ENCODE peak calls at places on chromosomes 11 and 22, in four cellular contexts. One of them, this sample, is unnamed.
A peak's percentile ranks its signal among the peaks of the same experiment; 100 is the strongest.

GRCh38 chr11:126628790-126629621 is 273.5 kb downstream of the ST3GAL4 start:
- DNase-seq in fibroblast of lung: no peak
- DNase-seq in cardiac muscle cell: peak; percentile 51
- DNase-seq in body of pancreas: no peak
- DNase-seq in this sample: no peak

GRCh38 chr11:3093281-3094191 is 36.3 kb upstream of the CARS1 start:
- DNase-seq in body of pancreas: no peak
- DNase-seq in fibroblast of lung: no peak
- DNase-seq in cardiac muscle cell: no peak
- DNase-seq in this sample: no peak

GRCh38 chr22:47053865-47054185 is 291.4 kb downstream of the TBC1D22A start:
- DNase-seq in cardiac muscle cell: peak; percentile 75
- DNase-seq in fibroblast of lung: peak; percentile 48
- DNase-seq in body of pancreas: no peak
- DNase-seq in this sample: no peak

GRCh38 chr11:44561275-44561781 is 4.1 kb upstream of the CD82 start:
- DNase-seq in fibroblast of lung: no peak
- DNase-seq in body of pancreas: no peak
- DNase-seq in cardiac muscle cell: no peak
- DNase-seq in this sample: no peak

GRCh38 chr22:19722175-19722914 is 994 bp upstream of the GP1BB start:
- DNase-seq in fibroblast of lung: no peak
- DNase-seq in cardiac muscle cell: no peak
- DNase-seq in body of pancreas: no peak
- DNase-seq in this sample: no peak

GRCh38 chr11:1049431-1049891 is 12.9 kb upstream of the MUC6 start:
- DNase-seq in body of pancreas: peak; percentile 53
- DNase-seq in cardiac muscle cell: no peak
- DNase-seq in fibroblast of lung: no peak
- DNase-seq in this sample: no peak

GRCh38 chr11:827146-827860 is 416 bp upstream of the CRACR2B start:
- DNase-seq in cardiac muscle cell: no peak
- DNase-seq in fibroblast of lung: no peak
- DNase-seq in body of pancreas: peak; percentile 88
- DNase-seq in this sample: no peak

GRCh38 chr11:31702966-31703365 is 108.2 kb downstream of the PAX6 start:
- DNase-seq in fibroblast of lung: peak; percentile 21
- DNase-seq in cardiac muscle cell: no peak
- DNase-seq in body of pancreas: no peak
- DNase-seq in this sample: no peak

GRCh38 chr11:73242291-73243092 is 24.4 kb downstream of the P2RY2 start:
- DNase-seq in cardiac muscle cell: peak; percentile 77
- DNase-seq in fibroblast of lung: peak; percentile 67
- DNase-seq in body of pancreas: peak; percentile 74
- DNase-seq in this sample: peak; percentile 59

GRCh38 chr11:28836285-28837081 is 728.3 kb downstream of the METTL15 start:
- DNase-seq in fibroblast of lung: peak; percentile 69
- DNase-seq in body of pancreas: no peak
- DNase-seq in cardiac muscle cell: peak; percentile 95
- DNase-seq in this sample: no peak

GRCh38 chr22:45073064-45073463 is 63.3 kb upstream of the PHF21B start:
- DNase-seq in cardiac muscle cell: no peak
- DNase-seq in body of pancreas: no peak
- DNase-seq in fibroblast of lung: no peak
- DNase-seq in this sample: no peak

GRCh38 chr11:36151933-36152580 is 137.2 kb downstream of the COMMD9 start:
- DNase-seq in body of pancreas: no peak
- DNase-seq in cardiac muscle cell: peak; percentile 60
- DNase-seq in fibroblast of lung: no peak
- DNase-seq in this sample: no peak

GRCh38 chr22:50676211-50676636 is 3.6 kb downstream of the SHANK3 start:
- DNase-seq in fibroblast of lung: no peak
- DNase-seq in cardiac muscle cell: no peak
- DNase-seq in body of pancreas: no peak
- DNase-seq in this sample: no peak

GRCh38 chr22:36671398-36671797 is 32.2 kb downstream of the CACNG2 start:
- DNase-seq in cardiac muscle cell: no peak
- DNase-seq in fibroblast of lung: no peak
- DNase-seq in body of pancreas: no peak
- DNase-seq in this sample: no peak

GRCh38 chr11:114308689-114309089 is 12.5 kb downstream of the NNMT start:
- DNase-seq in fibroblast of lung: peak; percentile 62
- DNase-seq in cardiac muscle cell: peak; percentile 89
- DNase-seq in body of pancreas: peak; percentile 58
- DNase-seq in this sample: no peak

GRCh38 chr22:33380789-33381530 is 322.8 kb upstream of the SYN3 start:
- DNase-seq in fibroblast of lung: peak; percentile 57
- DNase-seq in body of pancreas: no peak
- DNase-seq in cardiac muscle cell: peak; percentile 85
- DNase-seq in this sample: no peak

DNA sequence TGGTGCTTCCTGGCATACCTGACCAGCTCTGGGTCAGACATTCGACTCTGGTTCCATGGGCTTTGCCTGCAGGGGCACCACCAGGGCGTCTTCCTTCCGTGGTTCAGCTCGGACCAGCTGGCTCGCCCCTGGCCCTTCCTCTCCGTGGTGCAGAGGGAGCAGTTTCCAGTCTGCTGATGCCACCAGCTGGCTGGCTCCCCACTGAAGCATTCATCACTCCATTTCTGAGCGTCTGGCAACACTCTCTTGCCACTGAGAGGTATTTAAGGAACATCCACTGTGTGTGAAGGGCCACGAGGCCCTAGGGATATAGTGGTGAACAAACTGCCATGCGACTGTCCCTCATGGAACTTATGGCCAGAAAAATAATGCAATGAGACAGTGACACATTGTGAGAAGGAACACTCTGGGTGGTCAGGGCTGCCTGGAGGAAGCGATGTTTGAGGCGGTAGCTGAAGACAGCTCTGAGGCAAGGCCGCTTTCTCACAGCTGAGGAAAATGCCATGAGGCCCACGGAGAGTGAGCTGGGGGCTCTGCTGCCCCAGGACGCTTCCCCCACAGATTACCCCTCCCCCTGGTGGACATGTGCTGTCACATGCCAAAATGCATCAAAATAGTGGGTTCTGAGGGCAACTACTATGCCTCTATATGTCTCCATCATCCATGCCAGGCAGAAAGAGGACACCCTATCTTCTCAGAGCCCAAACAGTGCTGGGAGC is 44.9 kb upstream of the ARFGAP3 start:
- DNase-seq in fibroblast of lung: no peak
- DNase-seq in cardiac muscle cell: no peak
- DNase-seq in body of pancreas: no peak
- DNase-seq in this sample: no peak
- TF ChIP-seq CTCF in fibroblast of lung: no peak
- TF ChIP-seq CTCF in cardiac muscle cell: peak; percentile 24
- TF ChIP-seq CTCF in body of pancreas: no peak
- TF ChIP-seq CTCF in this sample: peak; percentile 38

GRCh38 chr11:10329935-10330334 is 25.1 kb downstream of the ADM start:
- DNase-seq in cardiac muscle cell: peak; percentile 77
- DNase-seq in body of pancreas: no peak
- DNase-seq in fibroblast of lung: peak; percentile 92
- DNase-seq in this sample: no peak
- H3K27ac ChIP-seq in cardiac muscle cell: no peak overlapping the region
- H3K27ac ChIP-seq in body of pancreas: no peak overlapping the region
- H3K27ac ChIP-seq in fibroblast of lung: peak overlapping the region; percentile 68
- H3K27ac ChIP-seq in this sample: no peak overlapping the region

DNA sequence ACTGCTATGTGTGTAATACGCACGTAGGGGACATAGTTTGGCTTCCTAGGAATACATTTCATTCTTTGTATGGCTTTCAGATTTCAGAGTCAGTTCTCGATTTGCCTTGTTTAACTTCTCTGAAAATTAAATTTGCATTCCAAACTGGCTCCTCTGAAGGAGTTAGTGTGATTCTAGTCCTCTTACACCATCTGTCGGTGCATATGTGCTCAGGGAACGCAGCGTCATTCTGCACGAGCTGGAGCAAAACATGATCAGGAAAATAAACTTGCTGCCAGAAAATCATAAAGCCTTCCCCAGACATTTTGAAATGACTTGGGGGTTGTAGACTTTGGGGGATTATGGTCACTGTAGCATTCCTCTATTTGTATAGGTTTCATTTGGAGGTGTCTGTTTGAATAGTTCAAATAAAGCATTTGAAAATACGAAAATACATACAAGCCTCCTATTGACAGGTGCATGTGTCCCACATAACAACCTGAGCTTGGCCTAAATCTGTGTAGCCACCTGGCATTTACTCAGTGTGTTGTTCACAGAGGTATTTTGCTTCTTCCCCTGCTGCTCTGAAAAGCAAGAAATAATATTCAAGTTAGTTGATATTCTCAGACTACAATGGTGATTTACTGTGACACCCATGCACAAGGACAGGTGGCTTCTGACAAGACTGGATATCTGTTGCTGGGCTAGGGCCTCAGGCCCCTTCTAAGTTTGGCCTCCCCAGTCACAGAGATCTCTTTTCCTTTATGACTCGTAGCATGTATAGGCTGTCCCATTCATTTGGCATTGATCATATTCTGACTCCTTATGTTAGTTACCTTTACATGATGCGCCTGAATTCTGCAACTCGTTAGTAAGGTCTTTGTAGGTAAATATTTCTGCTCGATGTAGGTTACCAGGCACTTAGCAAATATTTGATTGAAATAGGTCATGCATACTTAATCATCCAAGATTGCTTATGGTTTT is 81.6 kb upstream of the SORL1-AS1 start:
- DNase-seq in cardiac muscle cell: peak; percentile 46
- DNase-seq in body of pancreas: peak; percentile 26
- DNase-seq in fibroblast of lung: peak; percentile 52
- DNase-seq in this sample: no peak
- TF ChIP-seq CTCF in cardiac muscle cell: peak; percentile 45
- TF ChIP-seq CTCF in body of pancreas: no peak
- TF ChIP-seq CTCF in fibroblast of lung: peak; percentile 66
- TF ChIP-seq CTCF in this sample: no peak

GRCh38 chr11:111981270-111981669 is 43.9 kb upstream of the DLAT start:
- DNase-seq in cardiac muscle cell: no peak
- DNase-seq in fibroblast of lung: no peak
- DNase-seq in body of pancreas: no peak
- DNase-seq in this sample: no peak
- H3K27ac ChIP-seq in cardiac muscle cell: peak overlapping the region; percentile 97
- H3K27ac ChIP-seq in fibroblast of lung: no peak overlapping the region
- H3K27ac ChIP-seq in body of pancreas: peak overlapping the region; percentile 93
- H3K27ac ChIP-seq in this sample: no peak overlapping the region

GRCh38 chr22:35043251-35043931 is 22.6 kb upstream of the ISX start:
- DNase-seq in cardiac muscle cell: no peak
- DNase-seq in body of pancreas: no peak
- DNase-seq in fibroblast of lung: no peak
- DNase-seq in this sample: no peak
- TF ChIP-seq CTCF in cardiac muscle cell: no peak
- TF ChIP-seq CTCF in body of pancreas: no peak
- TF ChIP-seq CTCF in fibroblast of lung: no peak
- TF ChIP-seq CTCF in this sample: no peak

GRCh38 chr11:64011371-64011770 is 24.4 kb upstream of the FLRT1 start:
- DNase-seq in cardiac muscle cell: no peak
- DNase-seq in body of pancreas: no peak
- DNase-seq in fibroblast of lung: no peak
- DNase-seq in this sample: no peak

GRCh38 chr11:64008283-64008931 is 22.2 kb downstream of the OTUB1 start:
- DNase-seq in cardiac muscle cell: no peak
- DNase-seq in body of pancreas: no peak
- DNase-seq in fibroblast of lung: no peak
- DNase-seq in this sample: no peak

GRCh38 chr11:64010783-64011182 is 24.5 kb downstream of the OTUB1 start:
- DNase-seq in fibroblast of lung: no peak
- DNase-seq in cardiac muscle cell: no peak
- DNase-seq in body of pancreas: no peak
- DNase-seq in this sample: no peak

GRCh38 chr11:64009234-64009633 is 23.0 kb downstream of the OTUB1 start:
- DNase-seq in cardiac muscle cell: no peak
- DNase-seq in body of pancreas: no peak
- DNase-seq in fibroblast of lung: no peak
- DNase-seq in this sample: no peak

GRCh38 chr11:64009710-64010109 is 23.5 kb downstream of the OTUB1 start:
- DNase-seq in body of pancreas: no peak
- DNase-seq in cardiac muscle cell: no peak
- DNase-seq in fibroblast of lung: no peak
- DNase-seq in this sample: no peak
- H3K27ac ChIP-seq in body of pancreas: peak overlapping the region; percentile 77
- H3K27ac ChIP-seq in cardiac muscle cell: no peak overlapping the region
- H3K27ac ChIP-seq in fibroblast of lung: no peak overlapping the region
- H3K27ac ChIP-seq in this sample: no peak overlapping the region

This sample was measured in CD4-positive, alpha-beta T cell.